ENCODE peak calls at places on chromosome 10, in five cellular contexts. D, M, G, S and C are unnamed samples.

GRCh38 chr10:62512732-62513475 is 138.7 kb downstream of the ZNF365 start:
- DNase-seq in G (peak; percentile 74), M (no peak), S (peak; percentile 51), D (no peak), C (no peak)

GRCh38 chr10:87658858-87659555 is 671 bp upstream of the PAPSS2 start:
- DNase-seq in D (no peak), G (no peak), S (no peak), M (peak; percentile 18), C (no peak)

GRCh38 chr10:72058989-72059842 is 29.1 kb downstream of the SPOCK2 start:
- DNase-seq in D (no peak), S (peak; percentile 24), M (no peak), G (no peak), C (no peak)

GRCh38 chr10:115696747-115697146 is 576.3 kb downstream of the GFRA1 start:
- DNase-seq in D (no peak), M (no peak), S (no peak), G (no peak), C (no peak)

GRCh38 chr10:47374611-47375536 is 9.2 kb downstream of the ZNF488 start:
- DNase-seq in D (peak; percentile 79), M (no peak), S (peak; percentile 61), G (no peak), C (no peak)

GRCh38 chr10:52229271-52229931 is 84.7 kb upstream of the DKK1 start:
- DNase-seq in D (peak; percentile 20), S (peak; percentile 30), M (no peak), G (peak; percentile 94), C (no peak)

GRCh38 chr10:117461766-117462423 is 80.7 kb upstream of the EMX2 start:
- DNase-seq in M (no peak), S (peak; percentile 88), G (peak; percentile 91), D (peak; percentile 74), C (peak; percentile 48)

GRCh38 chr10:31706464-31706863 is 222.2 kb downstream of the ARHGAP12 start:
- DNase-seq in G (no peak), S (no peak), M (no peak), D (no peak), C (no peak)

GRCh38 chr10:102617041-102617440 is 27.2 kb upstream of the TRIM8 start:
- DNase-seq in D (no peak), G (no peak), M (no peak), S (no peak), C (no peak)

GRCh38 chr10:115417585-115418265 is 324.6 kb downstream of the ATRNL1 start:
- DNase-seq in G (peak; percentile 41), S (peak; percentile 44), M (peak; percentile 53), D (peak; percentile 72), C (peak; percentile 7)

GRCh38 chr10:99652800-99653390 is 6.4 kb upstream of the ENTPD7 start:
- DNase-seq in D (no peak), G (peak; percentile 39), S (no peak), M (no peak), C (no peak)

GRCh38 chr10:101464518-101465085 is 110.6 kb downstream of the BTRC start:
- DNase-seq in D (no peak), G (no peak), M (no peak), S (no peak), C (no peak)

GRCh38 chr10:7412482-7413251 is 1.8 kb upstream of the SFMBT2 start:
- DNase-seq in M (peak; percentile 63), G (no peak), S (peak; percentile 10), D (no peak), C (peak; percentile 71)

GRCh38 chr10:105538933-105539332 is 897.8 kb downstream of the SORCS3 start:
- DNase-seq in M (no peak), G (no peak), D (no peak), S (no peak), C (no peak)

GRCh38 chr10:132397036-132397541 is at the start of gene PWWP2B:
- DNase-seq in M (no peak), D (peak; percentile 48), S (peak; percentile 20), G (peak; percentile 19), C (peak; percentile 88)

GRCh38 chr10:99630439-99630838 is 10.2 kb upstream of the SLC25A28 start:
- DNase-seq in M (peak; percentile 50), S (peak; percentile 60), D (peak; percentile 79), G (peak; percentile 53), C (no peak)

GRCh38 chr10:33129987-33130386 is 172.0 kb upstream of the ITGB1 start:
- DNase-seq in S (peak; percentile 98), G (no peak), D (peak; percentile 90), M (no peak), C (no peak)

GRCh38 chr10:122780391-122780790 is 65.3 kb downstream of the CUZD1 start:
- DNase-seq in M (no peak), G (peak; percentile 52), D (no peak), S (peak; percentile 38), C (no peak)

GRCh38 chr10:111116211-111116610 is 39.4 kb downstream of the ADRA2A start:
- DNase-seq in G (no peak), M (no peak), D (no peak), S (no peak), C (no peak)

GRCh38 chr10:97991875-97992274 is 38.5 kb downstream of the CRTAC1 start:
- DNase-seq in S (peak; percentile 15), G (peak; percentile 33), D (peak; percentile 48), M (peak; percentile 31), C (no peak)

GRCh38 chr10:89283174-89283987 is 18.5 kb upstream of the IFIT2 start:
- DNase-seq in G (peak; percentile 63), S (peak; percentile 81), D (peak; percentile 45), M (no peak), C (peak; percentile 53)

GRCh38 chr10:66187096-66187733 is 738.6 kb upstream of the LRRTM3 start:
- DNase-seq in S (no peak), G (peak; percentile 26), D (peak; percentile 0), M (no peak), C (no peak)

DNA sequence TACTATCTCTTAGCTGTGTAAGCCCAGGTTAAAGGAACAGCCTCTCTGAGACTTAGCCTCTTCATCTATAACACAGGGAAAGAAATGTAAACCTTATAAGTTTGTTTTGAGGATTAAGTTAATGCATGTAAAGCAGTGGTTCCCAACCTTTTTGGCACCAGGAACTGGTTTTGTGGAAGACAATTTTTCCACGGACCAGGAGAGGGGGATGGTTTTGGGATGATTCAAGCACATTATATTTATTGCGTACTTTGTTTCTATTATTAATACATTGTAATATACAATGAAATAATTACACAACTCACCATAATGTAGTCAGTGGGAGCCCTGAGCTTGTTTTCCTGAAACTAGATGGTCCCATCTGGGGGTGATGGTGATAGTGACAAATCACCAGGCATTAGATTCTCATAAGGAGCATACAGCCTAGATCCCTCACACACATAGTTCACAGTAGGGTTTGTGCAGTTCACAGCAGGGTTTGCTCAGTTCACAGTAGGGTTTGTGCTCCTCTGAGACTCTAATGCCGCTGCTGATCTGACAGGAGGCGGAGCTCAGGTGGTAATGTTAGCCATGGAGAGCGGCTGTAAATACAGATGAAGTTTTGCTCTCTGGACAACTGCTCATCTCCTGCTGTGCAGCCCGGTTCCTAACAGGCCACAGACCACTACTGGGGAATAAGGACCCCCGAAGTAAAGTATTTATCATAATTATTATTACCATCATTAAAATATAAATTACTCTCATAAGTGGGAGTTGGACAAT is 41.3 kb upstream of the ANK3 start:
- DNase-seq in D (no peak), G (peak; percentile 73), M (no peak), S (peak; percentile 50), C (no peak)
- H3K4me1 ChIP-seq in D (peaks cover 30% of the 10 kb centered on the region), G (peaks cover 68% of the 10 kb centered on the region), M (no peaks in the 10 kb centered on the region), S (peaks cover 13% of the 10 kb centered on the region), C (no peaks in the 10 kb centered on the region)

GRCh38 chr10:69414036-69415018 is 2.4 kb downstream of the TACR2 start:
- DNase-seq in M (no peak), D (no peak), G (no peak), S (no peak), C (no peak)
- H3K4me3 ChIP-seq in M (no peak overlapping the region), D (no peak overlapping the region), G (no peak overlapping the region), S (no peak overlapping the region), C (no peak overlapping the region)

DNA sequence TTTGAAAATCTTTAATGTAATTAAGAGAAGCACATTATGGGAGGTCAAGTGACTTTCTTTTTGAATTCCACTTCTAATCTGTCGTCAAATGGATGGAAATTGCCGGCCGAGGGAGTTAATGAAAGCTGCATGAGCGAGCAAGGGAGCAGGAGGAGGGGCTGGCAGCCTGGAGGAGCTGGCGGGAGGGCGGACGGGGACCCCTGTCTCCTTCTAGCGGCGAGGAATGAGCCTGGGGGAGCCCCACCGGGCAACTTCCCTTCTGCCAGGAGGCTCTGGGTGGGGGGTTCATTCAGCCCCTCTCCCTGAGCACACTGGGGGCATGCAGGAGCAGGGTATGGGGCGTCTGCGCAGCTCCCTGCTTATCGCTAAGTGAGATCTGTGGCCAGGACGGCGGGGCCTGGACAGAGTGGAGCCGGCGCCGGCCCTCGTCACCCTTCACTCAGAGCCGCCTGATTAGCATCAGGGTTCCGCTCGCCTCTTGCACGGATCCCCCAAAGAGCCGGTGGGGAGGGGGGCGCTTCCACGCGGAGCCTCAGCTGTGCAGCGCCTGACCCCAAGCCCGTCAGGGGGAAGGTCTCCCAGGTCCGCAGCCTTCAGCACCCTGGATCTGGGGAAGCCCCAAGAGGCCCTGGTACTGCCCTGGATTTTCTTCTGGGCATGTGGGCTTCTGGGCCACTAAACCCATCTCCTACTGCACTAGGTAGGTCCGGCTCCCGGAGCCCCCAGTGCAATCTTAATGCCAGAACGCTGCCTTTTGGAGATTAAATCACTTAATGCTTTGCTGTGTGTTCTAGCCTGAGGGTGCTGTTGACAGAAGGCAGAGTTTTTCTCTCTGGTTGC is 680.8 kb downstream of the LRMDA start:
- DNase-seq in M (no peak), S (no peak), G (no peak), D (no peak), C (no peak)
- H3K27ac ChIP-seq in M (no peak overlapping the region), S (no peak overlapping the region), G (no peak overlapping the region), D (peak overlapping the region; percentile 88), C (no peak overlapping the region)

DNA sequence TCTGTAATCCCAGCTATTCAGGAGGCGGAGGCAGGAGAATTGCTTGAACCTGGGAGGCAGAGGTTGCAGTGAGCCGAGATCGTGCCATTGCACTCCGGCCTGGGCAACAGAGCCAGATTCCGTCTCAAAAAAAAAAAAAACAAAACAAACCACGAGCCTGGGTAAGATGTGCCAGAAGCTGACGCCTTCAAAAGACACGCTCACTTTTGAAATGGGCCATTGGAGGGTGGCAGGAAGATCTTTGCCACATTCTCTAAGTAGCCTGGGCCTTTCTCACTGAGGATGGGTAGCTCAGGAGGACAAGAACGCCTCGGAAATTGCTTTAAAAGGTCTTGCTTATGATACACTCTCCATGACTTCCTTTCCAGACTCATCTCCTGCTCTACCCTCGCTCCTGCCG is 172.7 kb downstream of the SH3PXD2A start:
- DNase-seq in G (no peak), S (no peak), D (no peak), M (no peak), C (no peak)
- H3K4me1 ChIP-seq in G (no peaks in the 10 kb centered on the region), S (peaks cover 5% of the 10 kb centered on the region), D (peaks cover 4% of the 10 kb centered on the region), M (peaks cover 18% of the 10 kb centered on the region), C (peaks cover 2% of the 10 kb centered on the region)